ENCODE peak calls at places on chromosomes 5 and 9, in seven cellular contexts. E is NCI-H2081; Z is NCI-H1105 treated with DMSO at 0.1 percent for 48 hours; U is CD8-positive, alpha-beta memory T cell; K is pancreas; J is KBM-7; A is trophoblast cell. C is an unnamed sample.

GRCh38 chr5:145872486-145872885 is 328 bp downstream of the GRXCR2 start:
- DNase-seq in U (no peak), E (no peak), A (no peak), K (no peak), Z (no peak), J (no peak), C (no peak)

GRCh38 chr5:142235050-142235797 is 89.6 kb downstream of the SPRY4 start:
- DNase-seq in U (no peak), A (peak), J (no peak), K (no peak), E (no peak), Z (no peak), C (no peak)

GRCh38 chr9:114834386-114834785 is 28.5 kb upstream of the TNFSF15 start:
- DNase-seq in K (no peak), J (no peak), Z (no peak), E (no peak), A (no peak), U (no peak), C (no peak)

GRCh38 chr9:131734165-131734610 is 5.7 kb downstream of the RAPGEF1 start:
- DNase-seq in Z (peak), E (peak), A (peak), U (peak), K (no peak), J (peak), C (no peak)

GRCh38 chr9:94869415-94869838 is 142.9 kb downstream of the AOPEP start:
- DNase-seq in K (no peak), E (no peak), J (no peak), U (no peak), Z (no peak), A (peak), C (no peak)

GRCh38 chr5:65927497-65928340 is 1.3 kb downstream of the ERBIN start:
- DNase-seq in A (peak), Z (no peak), E (no peak), J (peak), K (peak), U (no peak), C (no peak)

GRCh38 chr5:33275921-33276705 is 164.7 kb upstream of the TARS1 start:
- DNase-seq in A (no peak), Z (no peak), J (no peak), K (no peak), E (no peak), U (no peak), C (no peak)

GRCh38 chr5:148091991-148092964 is 28.5 kb downstream of the SPINK5 start:
- DNase-seq in A (no peak), U (no peak), K (no peak), E (peak), Z (no peak), J (no peak), C (no peak)

GRCh38 chr5:163913548-163913947 is 408.1 kb downstream of the MAT2B start:
- DNase-seq in J (no peak), E (no peak), A (peak), U (no peak), K (no peak), Z (no peak), C (no peak)

GRCh38 chr9:131467214-131467935 is 35.3 kb upstream of the POMT1 start:
- DNase-seq in Z (no peak), U (no peak), E (peak), K (no peak), A (no peak), J (no peak), C (no peak)

GRCh38 chr5:60487885-60488425 is 212.0 kb downstream of the DEPDC1B start:
- DNase-seq in K (no peak), U (no peak), E (peak), Z (peak), A (peak), J (no peak), C (peak)

C was measured in NCI-H1048.